ENCODE peak calls at places on chromosomes 2 and 18, in nine cellular contexts. One of them, this sample, is unnamed.
A peak's percentile ranks its signal among the peaks of the same experiment; 100 is the strongest.

GRCh38 chr2:186546842-186547241 is 43.0 kb upstream of the ITGAV start:
- DNase-seq in nephron progenitor cell: no peak
- DNase-seq in cardiac fibroblast: peak; percentile 52
- DNase-seq in psoas muscle: no peak
- DNase-seq in B cell: no peak
- DNase-seq in AG04450: no peak
- DNase-seq in GM10248: no peak
- DNase-seq in sigmoid colon: no peak
- DNase-seq in K562: no peak
- DNase-seq in this sample: peak; percentile 60

GRCh38 chr2:120902532-120903088 is 166.9 kb downstream of the GLI2 start:
- DNase-seq in nephron progenitor cell: no peak
- DNase-seq in cardiac fibroblast: no peak
- DNase-seq in psoas muscle: peak; percentile 10
- DNase-seq in B cell: no peak
- DNase-seq in AG04450: no peak
- DNase-seq in GM10248: no peak
- DNase-seq in sigmoid colon: no peak
- DNase-seq in K562: no peak
- DNase-seq in this sample: no peak

GRCh38 chr2:197075286-197075685 is 148.8 kb upstream of the PGAP1 start:
- DNase-seq in nephron progenitor cell: no peak
- DNase-seq in cardiac fibroblast: no peak
- DNase-seq in psoas muscle: no peak
- DNase-seq in B cell: no peak
- DNase-seq in AG04450: no peak
- DNase-seq in GM10248: no peak
- DNase-seq in sigmoid colon: no peak
- DNase-seq in K562: no peak
- DNase-seq in this sample: peak; percentile 51

GRCh38 chr2:1203772-1204171 is 209.5 kb upstream of the TPO start:
- DNase-seq in nephron progenitor cell: no peak
- DNase-seq in cardiac fibroblast: no peak
- DNase-seq in psoas muscle: no peak
- DNase-seq in B cell: no peak
- DNase-seq in AG04450: no peak
- DNase-seq in GM10248: no peak
- DNase-seq in sigmoid colon: no peak
- DNase-seq in K562: no peak
- DNase-seq in this sample: no peak

GRCh38 chr2:132448771-132449170 is 32.2 kb downstream of the GPR39 start:
- DNase-seq in nephron progenitor cell: peak; percentile 27
- DNase-seq in cardiac fibroblast: peak; percentile 72
- DNase-seq in psoas muscle: no peak
- DNase-seq in B cell: no peak
- DNase-seq in AG04450: peak; percentile 18
- DNase-seq in GM10248: no peak
- DNase-seq in sigmoid colon: no peak
- DNase-seq in K562: no peak
- DNase-seq in this sample: no peak

GRCh38 chr18:55314615-55315237 is 273.3 kb downstream of the TCF4 start:
- DNase-seq in nephron progenitor cell: no peak
- DNase-seq in cardiac fibroblast: no peak
- DNase-seq in psoas muscle: no peak
- DNase-seq in B cell: no peak
- DNase-seq in AG04450: no peak
- DNase-seq in GM10248: no peak
- DNase-seq in sigmoid colon: no peak
- DNase-seq in K562: no peak
- DNase-seq in this sample: no peak

GRCh38 chr2:205130111-205130829 is 552.0 kb upstream of the NRP2 start:
- DNase-seq in nephron progenitor cell: no peak
- DNase-seq in cardiac fibroblast: no peak
- DNase-seq in psoas muscle: no peak
- DNase-seq in B cell: no peak
- DNase-seq in AG04450: no peak
- DNase-seq in GM10248: no peak
- DNase-seq in sigmoid colon: no peak
- DNase-seq in K562: no peak
- DNase-seq in this sample: peak; percentile 75

GRCh38 chr2:29530281-29530680 is 391.1 kb downstream of the ALK start:
- DNase-seq in nephron progenitor cell: no peak
- DNase-seq in cardiac fibroblast: no peak
- DNase-seq in psoas muscle: no peak
- DNase-seq in B cell: no peak
- DNase-seq in AG04450: no peak
- DNase-seq in GM10248: no peak
- DNase-seq in sigmoid colon: no peak
- DNase-seq in K562: no peak
- DNase-seq in this sample: peak; percentile 21

GRCh38 chr2:11901351-11902069 is 155.1 kb downstream of the LPIN1 start:
- DNase-seq in nephron progenitor cell: peak; percentile 6
- DNase-seq in cardiac fibroblast: no peak
- DNase-seq in psoas muscle: no peak
- DNase-seq in B cell: no peak
- DNase-seq in AG04450: no peak
- DNase-seq in GM10248: no peak
- DNase-seq in sigmoid colon: no peak
- DNase-seq in K562: peak; percentile 65
- DNase-seq in this sample: no peak

GRCh38 chr2:207845202-207845864 is 75.6 kb upstream of the FZD5 start:
- DNase-seq in nephron progenitor cell: no peak
- DNase-seq in cardiac fibroblast: no peak
- DNase-seq in psoas muscle: no peak
- DNase-seq in B cell: no peak
- DNase-seq in AG04450: no peak
- DNase-seq in GM10248: no peak
- DNase-seq in sigmoid colon: no peak
- DNase-seq in K562: no peak
- DNase-seq in this sample: no peak

DNA sequence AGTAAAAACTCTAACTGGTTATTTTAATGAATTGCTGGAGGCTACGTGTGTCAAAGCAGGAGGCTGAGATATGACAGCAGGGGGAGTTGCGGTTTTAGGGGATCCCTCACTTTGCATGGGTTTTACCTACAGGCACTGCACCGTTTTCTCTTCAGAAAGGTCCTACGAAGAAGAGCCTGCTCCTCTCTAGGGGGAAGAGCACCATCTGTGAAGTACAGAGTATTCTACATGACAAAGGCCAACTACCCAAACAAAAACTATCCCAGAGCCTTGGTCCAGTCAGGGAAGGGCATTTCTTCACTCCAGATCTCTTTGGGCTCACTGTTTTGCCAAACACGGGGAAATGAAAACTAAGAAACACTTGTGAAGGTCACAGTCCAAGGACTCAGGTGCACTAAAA is 696.7 kb upstream of the SOX11 start:
- DNase-seq in nephron progenitor cell: no peak
- DNase-seq in cardiac fibroblast: no peak
- DNase-seq in psoas muscle: no peak
- DNase-seq in B cell: no peak
- DNase-seq in AG04450: no peak
- DNase-seq in GM10248: no peak
- DNase-seq in sigmoid colon: no peak
- DNase-seq in K562: no peak
- DNase-seq in this sample: no peak
- TF ChIP-seq CTCF in nephron progenitor cell: no peak
- TF ChIP-seq CTCF in cardiac fibroblast: no peak
- TF ChIP-seq CTCF in psoas muscle: no peak
- TF ChIP-seq CTCF in B cell: no peak
- TF ChIP-seq CTCF in AG04450: no peak
- TF ChIP-seq CTCF in GM10248: no peak
- TF ChIP-seq CTCF in sigmoid colon: no peak
- TF ChIP-seq CTCF in K562: no peak
- TF ChIP-seq CTCF in this sample: no peak

DNA sequence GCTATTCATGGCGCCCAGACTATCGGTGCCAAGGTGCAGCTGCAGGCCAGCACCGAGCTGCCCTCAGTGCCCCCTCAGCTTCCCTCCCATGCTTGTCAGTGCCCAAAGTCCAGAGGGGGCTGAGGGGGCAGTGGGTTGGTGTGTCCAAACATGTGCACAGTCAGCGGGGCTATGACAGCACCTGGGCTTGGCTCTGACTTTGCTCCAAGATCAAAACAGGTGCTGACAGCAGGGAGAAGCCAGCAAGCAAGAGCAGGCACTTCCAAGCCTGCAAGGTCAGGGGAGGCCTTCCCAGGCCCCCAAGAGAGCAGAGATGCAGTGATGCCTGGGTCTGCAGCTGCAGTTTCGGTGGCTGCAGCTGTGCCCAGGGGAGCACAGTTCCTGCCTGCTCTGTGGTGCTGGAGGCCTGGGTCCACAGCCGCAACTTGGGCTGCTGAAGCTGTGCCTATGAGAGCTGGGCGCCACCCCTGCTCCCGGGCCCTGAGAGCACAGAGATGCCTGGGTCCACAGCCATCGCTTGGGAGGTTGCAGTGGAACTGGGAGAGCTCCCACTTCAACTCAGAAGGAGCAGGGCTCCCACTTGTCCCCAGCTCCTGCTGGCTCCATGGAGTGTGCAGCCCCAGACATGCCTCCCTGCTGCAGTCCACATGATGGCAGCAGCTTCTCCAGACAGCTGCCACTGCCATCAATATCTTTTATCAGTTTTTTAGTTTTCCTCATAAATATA is 775.3 kb upstream of the POU3F3 start:
- DNase-seq in nephron progenitor cell: peak; percentile 17
- DNase-seq in cardiac fibroblast: no peak
- DNase-seq in psoas muscle: peak; percentile 30
- DNase-seq in B cell: no peak
- DNase-seq in AG04450: no peak
- DNase-seq in GM10248: no peak
- DNase-seq in sigmoid colon: no peak
- DNase-seq in K562: no peak
- DNase-seq in this sample: no peak
- TF ChIP-seq CTCF in nephron progenitor cell: peak; percentile 40
- TF ChIP-seq CTCF in cardiac fibroblast: no peak
- TF ChIP-seq CTCF in psoas muscle: no peak
- TF ChIP-seq CTCF in B cell: no peak
- TF ChIP-seq CTCF in AG04450: no peak
- TF ChIP-seq CTCF in GM10248: no peak
- TF ChIP-seq CTCF in sigmoid colon: no peak
- TF ChIP-seq CTCF in K562: no peak
- TF ChIP-seq CTCF in this sample: no peak

GRCh38 chr18:50509012-50509411 is 50.9 kb upstream of the MAPK4 start:
- DNase-seq in nephron progenitor cell: no peak
- DNase-seq in cardiac fibroblast: no peak
- DNase-seq in psoas muscle: no peak
- DNase-seq in B cell: no peak
- DNase-seq in AG04450: no peak
- DNase-seq in GM10248: no peak
- DNase-seq in sigmoid colon: no peak
- DNase-seq in K562: no peak
- DNase-seq in this sample: no peak

GRCh38 chr18:50508228-50508627 is 51.7 kb upstream of the MAPK4 start:
- DNase-seq in nephron progenitor cell: no peak
- DNase-seq in cardiac fibroblast: no peak
- DNase-seq in psoas muscle: no peak
- DNase-seq in B cell: no peak
- DNase-seq in AG04450: no peak
- DNase-seq in GM10248: no peak
- DNase-seq in sigmoid colon: no peak
- DNase-seq in K562: no peak
- DNase-seq in this sample: no peak

GRCh38 chr18:50506362-50506761 is 53.5 kb upstream of the MAPK4 start:
- DNase-seq in nephron progenitor cell: no peak
- DNase-seq in cardiac fibroblast: no peak
- DNase-seq in psoas muscle: no peak
- DNase-seq in B cell: no peak
- DNase-seq in AG04450: no peak
- DNase-seq in GM10248: no peak
- DNase-seq in sigmoid colon: no peak
- DNase-seq in K562: no peak
- DNase-seq in this sample: no peak

GRCh38 chr18:50507120-50507590 is 52.7 kb upstream of the MAPK4 start:
- DNase-seq in nephron progenitor cell: peak; percentile 67
- DNase-seq in cardiac fibroblast: peak; percentile 19
- DNase-seq in psoas muscle: peak; percentile 63
- DNase-seq in B cell: no peak
- DNase-seq in AG04450: no peak
- DNase-seq in GM10248: peak; percentile 32
- DNase-seq in sigmoid colon: peak; percentile 72
- DNase-seq in K562: peak; percentile 49
- DNase-seq in this sample: no peak
- TF ChIP-seq CTCF in nephron progenitor cell: peak; percentile 87
- TF ChIP-seq CTCF in cardiac fibroblast: peak; percentile 63
- TF ChIP-seq CTCF in psoas muscle: peak; percentile 65
- TF ChIP-seq CTCF in B cell: no peak
- TF ChIP-seq CTCF in AG04450: peak; percentile 16
- TF ChIP-seq CTCF in GM10248: peak; percentile 47
- TF ChIP-seq CTCF in sigmoid colon: peak; percentile 52
- TF ChIP-seq CTCF in K562: peak; percentile 60
- TF ChIP-seq CTCF in this sample: peak; percentile 55

DNA sequence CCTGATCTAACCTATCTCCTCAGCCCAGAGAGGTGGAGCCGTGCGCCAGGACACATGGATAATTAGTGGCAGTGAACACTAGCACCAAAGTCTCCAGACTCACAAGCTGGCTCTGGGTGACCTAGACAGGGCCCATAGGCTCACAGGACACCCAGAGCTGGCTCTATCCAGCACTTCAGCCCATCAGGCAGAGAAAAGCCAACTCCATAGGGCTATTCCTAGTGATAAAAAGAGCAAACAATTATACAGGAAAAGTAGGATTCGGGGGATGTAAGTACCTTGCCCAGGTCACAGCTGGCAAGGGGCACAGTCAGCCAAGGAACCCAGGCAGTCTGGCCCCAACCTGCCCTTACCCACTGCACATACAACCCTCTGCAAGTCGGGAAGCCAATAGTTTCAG is 178.6 kb downstream of the TNS1 start:
- DNase-seq in nephron progenitor cell: no peak
- DNase-seq in cardiac fibroblast: no peak
- DNase-seq in psoas muscle: peak; percentile 35
- DNase-seq in B cell: no peak
- DNase-seq in AG04450: no peak
- DNase-seq in GM10248: no peak
- DNase-seq in sigmoid colon: no peak
- DNase-seq in K562: no peak
- DNase-seq in this sample: no peak
- TF ChIP-seq CTCF in nephron progenitor cell: no peak
- TF ChIP-seq CTCF in cardiac fibroblast: no peak
- TF ChIP-seq CTCF in psoas muscle: no peak
- TF ChIP-seq CTCF in B cell: no peak
- TF ChIP-seq CTCF in AG04450: no peak
- TF ChIP-seq CTCF in GM10248: no peak
- TF ChIP-seq CTCF in sigmoid colon: no peak
- TF ChIP-seq CTCF in K562: no peak
- TF ChIP-seq CTCF in this sample: no peak

GRCh38 chr2:72198532-72199241 is 51.0 kb upstream of the CYP26B1 start:
- DNase-seq in nephron progenitor cell: no peak
- DNase-seq in cardiac fibroblast: peak; percentile 84
- DNase-seq in psoas muscle: no peak
- DNase-seq in B cell: no peak
- DNase-seq in AG04450: no peak
- DNase-seq in GM10248: no peak
- DNase-seq in sigmoid colon: no peak
- DNase-seq in K562: no peak
- DNase-seq in this sample: peak; percentile 59
- TF ChIP-seq CTCF in nephron progenitor cell: no peak
- TF ChIP-seq CTCF in cardiac fibroblast: peak; percentile 28
- TF ChIP-seq CTCF in psoas muscle: no peak
- TF ChIP-seq CTCF in B cell: no peak
- TF ChIP-seq CTCF in AG04450: peak; percentile 33
- TF ChIP-seq CTCF in GM10248: no peak
- TF ChIP-seq CTCF in sigmoid colon: no peak
- TF ChIP-seq CTCF in K562: no peak
- TF ChIP-seq CTCF in this sample: peak; percentile 29

GRCh38 chr2:143623270-143623669 is 494.1 kb downstream of the ARHGAP15 start:
- DNase-seq in nephron progenitor cell: no peak
- DNase-seq in cardiac fibroblast: no peak
- DNase-seq in psoas muscle: no peak
- DNase-seq in B cell: no peak
- DNase-seq in AG04450: no peak
- DNase-seq in GM10248: no peak
- DNase-seq in sigmoid colon: no peak
- DNase-seq in K562: no peak
- DNase-seq in this sample: no peak
- TF ChIP-seq CTCF in nephron progenitor cell: no peak
- TF ChIP-seq CTCF in cardiac fibroblast: no peak
- TF ChIP-seq CTCF in psoas muscle: no peak
- TF ChIP-seq CTCF in B cell: no peak
- TF ChIP-seq CTCF in AG04450: peak; percentile 12
- TF ChIP-seq CTCF in GM10248: no peak
- TF ChIP-seq CTCF in sigmoid colon: no peak
- TF ChIP-seq CTCF in K562: peak; percentile 30
- TF ChIP-seq CTCF in this sample: no peak